ENCODE peak calls at places on chromosomes 1 and 21, in seven cellular contexts. C is PC-3, D is tibial nerve, J is H1, N is lung, B is AG04450, Z is ovary. O is an unnamed sample. For H3K9me3, the result is how much of the 10 kb centered on the place peaks cover.

GRCh38 chr1:175434268-175434860 is 241.8 kb upstream of the KIAA0040 start:
- DNase-seq in C (no peak), D (no peak), J (peak), N (no peak), B (no peak), Z (no peak), O (no peak)

GRCh38 chr1:196516373-196516772 is 91.9 kb downstream of the KCNT2 start:
- DNase-seq in C (no peak), D (no peak), J (no peak), N (no peak), B (no peak), Z (no peak), O (no peak)

GRCh38 chr1:197391303-197392226 is 123.5 kb downstream of the CRB1 start:
- DNase-seq in C (no peak), D (no peak), J (no peak), N (no peak), B (no peak), Z (no peak), O (no peak)

GRCh38 chr1:14757260-14757625 is 158.8 kb downstream of the KAZN start:
- DNase-seq in C (no peak), D (no peak), J (no peak), N (no peak), B (no peak), Z (no peak), O (no peak)

GRCh38 chr1:24416666-24417391 is 1.2 kb downstream of the NIPAL3 start:
- DNase-seq in C (peak), D (no peak), J (no peak), N (no peak), B (peak), Z (no peak), O (no peak)

GRCh38 chr1:183859865-183860264 is 54.9 kb downstream of the RGL1 start:
- DNase-seq in C (no peak), D (peak), J (no peak), N (no peak), B (no peak), Z (no peak), O (no peak)

GRCh38 chr1:41823453-41823852 is 95.3 kb downstream of the HIVEP3 start:
- DNase-seq in C (peak), D (no peak), J (peak), N (peak), B (no peak), Z (no peak), O (peak)

GRCh38 chr1:31523012-31523411 is 53.3 kb upstream of the TINAGL1 start:
- DNase-seq in C (peak), D (no peak), J (no peak), N (no peak), B (no peak), Z (no peak), O (no peak)

GRCh38 chr1:22509815-22510214 is 53.5 kb upstream of the EPHA8 start:
- DNase-seq in C (peak), D (no peak), J (no peak), N (no peak), B (no peak), Z (no peak), O (no peak)

GRCh38 chr21:44900559-44901251 is 20.0 kb downstream of the ITGB2 start:
- DNase-seq in C (no peak), D (no peak), J (no peak), N (no peak), B (no peak), Z (no peak), O (no peak)

GRCh38 chr1:162389971-162390370 is 8.4 kb downstream of the C1orf226 start:
- DNase-seq in C (no peak), D (no peak), J (peak), N (peak), B (no peak), Z (no peak), O (no peak)

GRCh38 chr1:60118119-60118518 is 44.5 kb upstream of the C1orf87 start:
- DNase-seq in C (no peak), D (no peak), J (no peak), N (no peak), B (no peak), Z (no peak), O (no peak)

GRCh38 chr1:31788138-31788824 is 24.1 kb upstream of the ADGRB2 start:
- DNase-seq in C (peak), D (peak), J (peak), N (peak), B (peak), Z (peak), O (peak)

GRCh38 chr1:115062542-115063004 is 26.7 kb downstream of the TSPAN2 start:
- DNase-seq in C (peak), D (no peak), J (no peak), N (peak), B (no peak), Z (no peak), O (peak)

GRCh38 chr1:115060501-115060900 is 28.8 kb downstream of the TSPAN2 start:
- DNase-seq in C (peak), D (no peak), J (no peak), N (no peak), B (no peak), Z (no peak), O (no peak)

GRCh38 chr1:115064461-115064860 is 24.8 kb downstream of the TSPAN2 start:
- DNase-seq in C (no peak), D (no peak), J (no peak), N (no peak), B (no peak), Z (no peak), O (no peak)

GRCh38 chr1:115065021-115065420 is 24.3 kb downstream of the TSPAN2 start:
- DNase-seq in C (no peak), D (no peak), J (no peak), N (no peak), B (no peak), Z (no peak), O (no peak)

DNA sequence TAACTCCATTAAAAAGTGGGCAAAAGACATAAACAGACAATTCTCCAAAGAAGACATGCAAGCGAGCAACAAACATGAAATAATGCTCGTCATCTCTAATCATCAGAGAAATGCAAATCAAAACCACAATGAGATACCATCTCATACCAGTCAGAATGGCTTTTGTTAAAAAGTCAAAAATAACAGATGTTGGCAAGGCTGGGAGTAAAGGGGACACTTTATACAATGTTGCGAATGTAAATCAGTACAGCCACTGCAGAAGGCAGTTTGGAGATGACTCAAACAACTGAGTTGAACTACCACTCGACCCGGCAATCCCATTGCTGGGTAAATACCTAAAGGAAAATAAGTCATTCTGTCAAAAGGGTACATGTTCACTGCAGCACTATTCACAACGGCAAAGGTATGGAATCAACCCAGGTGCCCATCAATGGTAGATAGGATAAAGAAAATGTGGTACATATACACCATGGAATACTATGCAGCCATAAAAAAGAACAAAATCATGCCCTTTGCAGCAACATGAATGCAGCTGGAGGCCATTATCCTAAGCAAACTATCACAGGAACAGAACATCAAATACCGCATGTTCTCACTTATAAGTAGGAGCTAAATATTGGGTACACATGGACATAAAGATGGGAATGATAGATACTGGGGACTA is 25.9 kb downstream of the TSPAN2 start:
- DNase-seq in C (peak), D (no peak), J (no peak), N (no peak), B (no peak), Z (no peak), O (no peak)
- H3K27ac ChIP-seq in C (peak), D (no peak), J (no peak), N (no peak), B (no peak), Z (no peak), O (peak)

GRCh38 chr1:27321813-27322568 is at the start of gene TMEM222:
- DNase-seq in C (peak), D (peak), J (peak), N (peak), B (peak), Z (peak), O (peak)
- TF ChIP-seq CTCF in C (no peak), D (peak), J (no peak), N (no peak), B (peak), Z (no peak), O (peak)

GRCh38 chr1:3160647-3161046 is 91.6 kb downstream of the PRDM16 start:
- DNase-seq in C (no peak), D (no peak), J (no peak), N (no peak), B (no peak), Z (no peak), O (no peak)

GRCh38 chr1:3161130-3161840 is 92.3 kb downstream of the PRDM16 start:
- DNase-seq in C (no peak), D (no peak), J (no peak), N (no peak), B (no peak), Z (no peak), O (no peak)

GRCh38 chr1:3158329-3158728 is 89.3 kb downstream of the PRDM16 start:
- DNase-seq in C (no peak), D (no peak), J (no peak), N (no peak), B (no peak), Z (no peak), O (no peak)

GRCh38 chr1:3159121-3159520 is 90.1 kb downstream of the PRDM16 start:
- DNase-seq in C (no peak), D (no peak), J (no peak), N (no peak), B (no peak), Z (no peak), O (no peak)

GRCh38 chr1:3159996-3160395 is 91.0 kb downstream of the PRDM16 start:
- DNase-seq in C (no peak), D (no peak), J (no peak), N (no peak), B (no peak), Z (no peak), O (no peak)
- H3K9me3 ChIP-seq in C (under half), D (under half), J (under half), N (under half), B (under half), Z (under half), O (under half)

GRCh38 chr1:89705901-89706699 is 73.2 kb downstream of the LRRC8C start:
- DNase-seq in C (no peak), D (no peak), J (no peak), N (no peak), B (no peak), Z (no peak), O (no peak)
- H3K27ac ChIP-seq in C (no peak), D (no peak), J (no peak), N (no peak), B (no peak), Z (no peak), O (no peak)

DNA sequence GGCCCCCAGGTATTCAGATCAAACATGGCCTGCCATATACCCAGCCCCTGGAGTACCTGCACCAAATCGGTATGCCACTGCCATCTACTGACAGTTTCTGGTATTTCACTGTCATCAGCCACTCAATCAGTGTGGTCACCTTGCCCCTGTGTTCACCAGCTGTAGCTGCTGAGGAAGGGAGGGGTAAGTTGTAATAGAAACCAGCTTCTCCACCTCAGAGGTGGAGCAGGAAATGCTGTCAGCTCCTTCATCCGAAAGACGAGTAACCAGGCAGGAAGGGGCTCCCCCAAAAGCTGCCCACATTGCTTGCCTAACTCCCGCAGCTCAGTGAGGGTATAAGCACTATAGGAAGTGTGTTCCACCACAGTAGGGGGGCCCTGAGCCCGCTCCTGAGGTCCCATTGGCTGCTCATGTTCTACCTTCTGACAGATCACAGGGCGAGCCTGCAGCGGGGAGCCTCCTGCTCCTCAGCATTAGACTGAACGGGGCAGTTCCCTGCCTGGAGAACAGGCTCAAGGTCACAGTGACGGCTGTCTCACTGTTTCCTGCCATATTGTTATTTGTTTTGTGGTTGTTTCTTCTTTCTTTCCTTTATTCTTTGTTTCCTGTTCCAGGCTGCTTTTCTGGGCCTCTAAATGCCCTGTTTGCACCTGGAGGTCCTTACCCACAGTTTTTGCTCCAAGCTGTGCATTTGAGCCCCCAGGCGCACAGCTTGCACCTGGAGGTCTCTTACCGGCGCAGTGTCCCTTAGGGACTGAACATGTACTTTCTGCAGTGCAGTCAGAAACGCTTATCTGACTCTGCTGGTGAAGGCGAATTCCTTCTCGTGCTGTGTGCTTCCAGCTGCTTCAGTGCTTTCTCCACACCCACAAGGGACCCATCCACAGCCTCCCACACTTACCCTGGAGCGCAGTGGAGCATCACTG is 1638.3 kb downstream of the MRPL39 start:
- DNase-seq in C (peak), D (peak), J (peak), N (no peak), B (peak), Z (no peak), O (no peak)
- TF ChIP-seq CTCF in C (peak), D (no peak), J (peak), N (peak), B (peak), Z (no peak), O (peak)

DNA sequence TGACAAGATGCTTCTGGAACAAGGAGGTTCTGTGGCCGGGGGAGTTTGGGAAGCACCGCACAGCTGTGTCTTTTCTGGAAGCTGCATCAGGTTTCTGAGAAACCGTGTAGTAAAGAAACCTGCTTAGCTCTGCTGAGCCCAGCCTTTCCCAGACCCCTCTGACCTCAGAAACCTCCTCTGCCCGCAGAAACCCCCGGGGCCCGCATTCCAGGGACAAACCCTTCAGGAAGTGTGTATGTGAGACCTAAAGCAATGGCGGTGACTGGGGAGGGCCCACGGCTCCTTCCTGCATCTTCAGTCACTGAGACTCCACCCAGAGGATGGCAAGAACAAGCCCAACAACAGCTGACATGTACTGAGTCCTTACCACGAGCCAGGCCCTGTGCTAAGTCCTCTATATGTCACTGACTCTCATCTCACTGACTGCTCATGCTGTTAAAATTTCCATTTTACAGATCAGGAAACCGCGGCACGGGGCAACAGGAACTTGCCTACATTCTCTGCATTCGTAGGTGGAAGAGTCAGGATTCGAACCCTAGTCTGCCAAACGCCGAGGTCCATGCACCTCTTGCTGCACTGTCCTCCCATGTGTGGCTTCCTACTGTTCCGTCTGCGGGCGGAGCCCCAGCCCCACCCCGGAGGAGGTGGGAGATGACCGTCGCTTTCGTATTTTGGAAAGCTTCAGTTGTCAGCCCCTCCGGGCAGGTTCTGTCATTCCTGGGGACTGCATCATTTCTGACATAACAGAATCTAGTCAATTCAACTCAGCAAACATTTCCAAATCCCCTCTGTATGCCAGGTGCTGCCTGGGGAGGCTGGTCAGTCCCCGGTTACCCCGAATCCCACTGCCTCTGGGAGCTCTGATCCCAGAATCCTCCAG is 73.3 kb upstream of the KLHDC7A start:
- DNase-seq in C (peak), D (no peak), J (no peak), N (no peak), B (no peak), Z (no peak), O (no peak)
- H3K9me3 ChIP-seq in C (under half), D (under half), J (under half), N (under half), B (under half), Z (under half), O (under half)

GRCh38 chr21:34983680-34984086 is 65.4 kb downstream of the RUNX1 start:
- DNase-seq in C (peak), D (no peak), J (no peak), N (no peak), B (no peak), Z (no peak), O (no peak)
- H3K27ac ChIP-seq in C (peak), D (no peak), J (no peak), N (no peak), B (peak), Z (no peak), O (no peak)

DNA sequence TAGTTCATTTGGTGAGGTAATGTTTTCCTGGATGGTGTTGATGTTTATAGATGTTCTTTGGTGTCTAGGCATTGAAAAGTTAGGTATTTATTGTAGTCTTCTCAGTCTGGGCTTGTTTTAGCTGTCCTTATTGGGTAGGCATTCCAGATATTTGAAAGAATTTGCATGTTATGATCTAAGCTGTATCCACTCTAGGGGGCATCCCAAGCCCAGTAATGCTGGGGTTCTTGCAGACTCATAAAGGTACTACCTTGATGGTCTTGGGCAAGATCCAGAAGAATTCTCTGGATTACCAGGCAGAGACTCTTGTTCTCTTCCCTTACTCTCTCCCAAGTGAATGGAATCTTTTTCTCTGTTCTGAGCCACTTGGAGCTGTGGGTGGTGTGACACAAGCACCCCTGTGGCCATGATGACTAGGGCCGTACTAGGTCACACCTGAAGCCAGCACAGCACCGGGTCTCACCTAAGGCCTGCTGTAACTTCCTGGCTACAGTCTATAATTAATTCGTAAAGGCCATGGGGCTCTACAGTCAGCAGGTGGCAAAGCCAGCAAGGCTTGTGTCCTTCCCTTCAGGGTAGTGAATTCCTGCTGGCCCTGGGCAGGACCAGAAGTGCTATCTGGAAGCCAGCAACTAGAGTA is 74.8 kb upstream of the PDE4B start:
- DNase-seq in C (peak), D (no peak), J (no peak), N (no peak), B (peak), Z (no peak), O (no peak)
- TF ChIP-seq CTCF in C (peak), D (no peak), J (no peak), N (no peak), B (peak), Z (no peak), O (no peak)

O was measured in heart right ventricle.